ENCODE peak calls at places on chromosomes 3 and 15, in five cellular contexts. O is naive thymus-derived CD4-positive, alpha-beta T cell; G is upper lobe of right lung; U is stomach; Q is upper lobe of left lung. K is an unnamed sample. For H3K27me3, the result is how much of the 10 kb centered on the place peaks cover.

GRCh38 chr15:51969728-51970127 is 1.9 kb downstream of the LEO1 start:
- DNase-seq in O (no peak), G (no peak), U (no peak), Q (no peak), K (no peak)

GRCh38 chr15:80507638-80508316 is 103.6 kb downstream of the ARNT2 start:
- DNase-seq in O (no peak), G (no peak), U (no peak), Q (no peak), K (no peak)

GRCh38 chr15:52417957-52418356 is 110.7 kb downstream of the MYO5A start:
- DNase-seq in O (no peak), G (no peak), U (no peak), Q (no peak), K (no peak)

GRCh38 chr3:81823882-81824395 is 62.5 kb upstream of the GBE1 start:
- DNase-seq in O (no peak), G (no peak), U (no peak), Q (no peak), K (no peak)

GRCh38 chr3:196740476-196741400 is 1.1 kb downstream of the PAK2 start:
- DNase-seq in O (peak), G (peak), U (no peak), Q (no peak), K (no peak)

GRCh38 chr15:101017041-101017754 is 98.0 kb downstream of the LRRK1 start:
- DNase-seq in O (no peak), G (no peak), U (no peak), Q (no peak), K (no peak)

GRCh38 chr3:126184465-126185000 is 4.1 kb upstream of the ALDH1L1 start:
- DNase-seq in O (no peak), G (no peak), U (no peak), Q (no peak), K (no peak)

GRCh38 chr3:175357758-175358157 is 498.6 kb downstream of the NAALADL2 start:
- DNase-seq in O (no peak), G (no peak), U (no peak), Q (no peak), K (no peak)

GRCh38 chr3:162738778-162739177 is 1242.2 kb downstream of the OTOL1 start:
- DNase-seq in O (no peak), G (no peak), U (no peak), Q (no peak), K (no peak)

GRCh38 chr3:42063886-42064285 is 27.3 kb upstream of the TRAK1 start:
- DNase-seq in O (no peak), G (no peak), U (no peak), Q (peak), K (no peak)

GRCh38 chr3:192850501-192850981 is 67.1 kb downstream of the MB21D2 start:
- DNase-seq in O (no peak), G (no peak), U (peak), Q (peak), K (no peak)

GRCh38 chr3:52454235-52454937 is 545 bp upstream of the TNNC1 start:
- DNase-seq in O (no peak), G (peak), U (peak), Q (no peak), K (no peak)

GRCh38 chr15:69782809-69783208 is 314.9 kb downstream of the TLE3 start:
- DNase-seq in O (peak), G (no peak), U (peak), Q (no peak), K (no peak)

GRCh38 chr15:37057831-37058230 is 42.5 kb downstream of the MEIS2 start:
- DNase-seq in O (no peak), G (no peak), U (no peak), Q (no peak), K (no peak)

GRCh38 chr15:97679289-97679688 is 281.2 kb upstream of the ARRDC4 start:
- DNase-seq in O (no peak), G (no peak), U (no peak), Q (no peak), K (no peak)

GRCh38 chr3:128237348-128238099 is 84.2 kb downstream of the EEFSEC start:
- DNase-seq in O (no peak), G (no peak), U (no peak), Q (no peak), K (no peak)

GRCh38 chr3:159711560-159712333 is 276.9 kb upstream of the IL12A start:
- DNase-seq in O (no peak), G (no peak), U (no peak), Q (no peak), K (no peak)

GRCh38 chr15:41564286-41564959 is 5.4 kb downstream of the TYRO3 start:
- DNase-seq in O (no peak), G (no peak), U (no peak), Q (no peak), K (no peak)

GRCh38 chr15:89828324-89829145 is 13.9 kb upstream of the ANPEP start:
- DNase-seq in O (no peak), G (peak), U (peak), Q (no peak), K (no peak)

GRCh38 chr3:38984110-38984509 is 67.6 kb downstream of the SCN11A start:
- DNase-seq in O (no peak), G (no peak), U (no peak), Q (no peak), K (no peak)

GRCh38 chr3:58398669-58399333 is 34.8 kb downstream of the PDHB start:
- DNase-seq in O (no peak), G (no peak), U (no peak), Q (no peak), K (no peak)

GRCh38 chr15:99537344-99537743 is 28.4 kb upstream of the MEF2A start:
- DNase-seq in O (no peak), G (no peak), U (no peak), Q (no peak), K (no peak)

GRCh38 chr3:144028798-144029411 is 57.3 kb downstream of the DIPK2A start:
- DNase-seq in O (no peak), G (no peak), U (no peak), Q (no peak), K (no peak)

GRCh38 chr3:6861989-6862879 is 1.3 kb downstream of the GRM7 start:
- DNase-seq in O (no peak), G (no peak), U (no peak), Q (peak), K (no peak)

GRCh38 chr3:77370413-77370812 is 330.5 kb downstream of the ROBO2 start:
- DNase-seq in O (no peak), G (no peak), U (no peak), Q (no peak), K (no peak)

GRCh38 chr15:31840849-31841476 is 189.4 kb upstream of the CHRNA7 start:
- DNase-seq in O (no peak), G (no peak), U (no peak), Q (no peak), K (no peak)

GRCh38 chr15:81274932-81275341 is 49.0 kb downstream of the STARD5 start:
- DNase-seq in O (peak), G (peak), U (peak), Q (no peak), K (no peak)

GRCh38 chr3:151434151-151434890 is 26.5 kb downstream of the IGSF10 start:
- DNase-seq in O (no peak), G (no peak), U (no peak), Q (no peak), K (no peak)

GRCh38 chr3:117063910-117064309 is 354.3 kb downstream of the TUSC7 start:
- DNase-seq in O (no peak), G (no peak), U (no peak), Q (no peak), K (no peak)

GRCh38 chr3:175965036-175965435 is 1105.9 kb downstream of the NAALADL2 start:
- DNase-seq in O (no peak), G (no peak), U (no peak), Q (no peak), K (no peak)

GRCh38 chr3:123951522-123952447 is 9.2 kb downstream of the CCDC14 start:
- DNase-seq in O (no peak), G (no peak), U (no peak), Q (no peak), K (no peak)

GRCh38 chr3:45571969-45572368 is 22.6 kb upstream of the LIMD1 start:
- DNase-seq in O (no peak), G (no peak), U (no peak), Q (no peak), K (no peak)

GRCh38 chr15:40092416-40093223 is 16.1 kb downstream of the BMF start:
- DNase-seq in O (no peak), G (peak), U (no peak), Q (peak), K (no peak)

GRCh38 chr3:18712713-18713575 is 287.8 kb upstream of the SATB1 start:
- DNase-seq in O (peak), G (no peak), U (no peak), Q (no peak), K (no peak)

DNA sequence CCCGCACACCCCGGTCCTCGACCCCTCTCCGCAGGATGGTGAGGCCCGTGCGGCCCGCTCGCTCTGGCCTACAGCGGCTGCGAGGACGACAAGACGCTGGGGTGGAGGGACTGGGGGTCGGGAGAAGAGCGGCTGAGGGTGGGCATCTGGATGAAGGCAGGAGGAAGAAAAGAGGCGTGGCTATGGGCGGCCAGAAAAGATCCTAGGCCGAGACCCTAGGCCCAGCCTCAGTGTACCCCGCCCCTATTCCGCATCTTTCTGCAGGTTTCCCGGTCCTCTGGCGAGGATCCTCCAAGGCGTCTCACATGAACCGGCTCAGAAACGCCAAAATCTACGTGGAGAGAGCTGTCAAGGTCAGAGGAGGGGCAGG is 280 bp downstream of the TTLL3 start:
- DNase-seq in O (no peak), G (no peak), U (no peak), Q (no peak), K (no peak)
- H3K4me3 ChIP-seq in O (peak), G (peak), U (peak), Q (peak), K (peak)

GRCh38 chr15:73493936-73494335 is 51.0 kb downstream of the REC114 start:
- DNase-seq in O (no peak), G (no peak), U (no peak), Q (no peak), K (no peak)
- H3K27me3 ChIP-seq in O (under half), G (under half), U (under half), Q (under half), K (under half)

GRCh38 chr3:132596816-132597433 is at the start of gene ACKR4:
- DNase-seq in O (no peak), G (no peak), U (no peak), Q (no peak), K (no peak)
- H3K4me3 ChIP-seq in O (no peak), G (peak), U (no peak), Q (peak), K (no peak)

GRCh38 chr3:65888980-65889706 is 149.6 kb downstream of the MAGI1 start:
- DNase-seq in O (no peak), G (no peak), U (no peak), Q (no peak), K (no peak)
- H3K27me3 ChIP-seq in O (under half), G (under half), U (under half), Q (under half), K (under half)

DNA sequence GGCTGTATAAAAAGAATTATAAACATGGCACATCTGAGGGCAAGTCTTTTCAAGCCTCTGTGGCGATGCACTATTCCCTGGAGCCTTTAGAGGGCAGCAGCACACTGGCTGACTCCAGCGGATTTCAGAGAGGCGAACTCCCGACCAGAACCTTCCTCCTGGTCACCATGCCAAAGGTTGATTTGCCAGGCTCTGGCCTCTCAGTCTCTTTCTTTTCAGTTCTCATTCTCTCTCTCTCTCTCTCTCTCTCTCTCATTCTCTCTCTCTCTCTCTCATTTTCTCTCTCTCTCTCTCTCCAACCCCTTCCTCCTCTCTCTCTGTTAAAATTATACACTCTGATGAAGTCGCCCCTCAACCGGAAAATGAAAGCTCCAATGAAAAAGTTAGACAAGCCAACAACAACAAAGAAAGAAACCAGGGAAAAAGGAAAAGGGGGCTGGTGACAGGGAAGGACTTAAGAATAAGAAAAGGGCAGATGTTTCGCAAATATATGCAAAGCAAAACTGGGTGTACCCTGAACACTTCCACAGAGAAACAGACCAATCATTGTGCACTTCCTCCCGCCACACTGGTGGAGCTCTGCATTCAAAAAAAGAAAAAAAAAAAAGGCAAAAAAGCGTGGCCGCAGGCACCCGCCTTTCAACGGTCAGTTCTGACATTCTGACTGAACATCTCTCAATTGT is 90.2 kb downstream of the TIGIT start:
- DNase-seq in O (peak), G (peak), U (peak), Q (no peak), K (no peak)
- H3K4me3 ChIP-seq in O (peak), G (peak), U (peak), Q (peak), K (peak)

DNA sequence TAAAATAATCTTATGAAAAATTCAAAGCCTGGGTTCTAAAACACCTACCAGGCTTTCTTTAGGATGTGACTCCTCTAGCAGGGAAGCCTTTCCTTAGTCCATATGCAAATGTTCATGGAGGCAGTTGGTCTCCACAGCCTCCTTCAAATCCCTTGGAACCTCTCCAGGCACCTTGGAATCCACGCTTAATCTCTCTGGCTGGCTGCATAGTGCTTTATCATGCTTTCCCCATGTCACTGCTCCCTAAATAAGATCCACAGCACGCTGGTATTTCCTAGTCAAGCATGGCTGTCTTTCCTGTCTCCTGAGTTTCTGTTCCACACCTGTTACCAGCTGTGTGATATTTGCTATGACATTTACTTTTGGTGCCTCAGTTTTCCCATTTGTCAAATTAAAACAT is 71.3 kb downstream of the CLSTN2 start:
- DNase-seq in O (no peak), G (no peak), U (no peak), Q (no peak), K (no peak)
- H3K27me3 ChIP-seq in O (under half), G (under half), U (under half), Q (under half), K (under half)

GRCh38 chr3:109316162-109316730 is at the start of gene DPPA2:
- DNase-seq in O (no peak), G (no peak), U (no peak), Q (no peak), K (no peak)
- H3K4me3 ChIP-seq in O (no peak), G (no peak), U (no peak), Q (no peak), K (no peak)

GRCh38 chr15:68433551-68433950 is 1.6 kb upstream of the ITGA11 start:
- DNase-seq in O (no peak), G (no peak), U (no peak), Q (no peak), K (no peak)
- H3K27me3 ChIP-seq in O (under half), G (under half), U (half or more), Q (under half), K (under half)

DNA sequence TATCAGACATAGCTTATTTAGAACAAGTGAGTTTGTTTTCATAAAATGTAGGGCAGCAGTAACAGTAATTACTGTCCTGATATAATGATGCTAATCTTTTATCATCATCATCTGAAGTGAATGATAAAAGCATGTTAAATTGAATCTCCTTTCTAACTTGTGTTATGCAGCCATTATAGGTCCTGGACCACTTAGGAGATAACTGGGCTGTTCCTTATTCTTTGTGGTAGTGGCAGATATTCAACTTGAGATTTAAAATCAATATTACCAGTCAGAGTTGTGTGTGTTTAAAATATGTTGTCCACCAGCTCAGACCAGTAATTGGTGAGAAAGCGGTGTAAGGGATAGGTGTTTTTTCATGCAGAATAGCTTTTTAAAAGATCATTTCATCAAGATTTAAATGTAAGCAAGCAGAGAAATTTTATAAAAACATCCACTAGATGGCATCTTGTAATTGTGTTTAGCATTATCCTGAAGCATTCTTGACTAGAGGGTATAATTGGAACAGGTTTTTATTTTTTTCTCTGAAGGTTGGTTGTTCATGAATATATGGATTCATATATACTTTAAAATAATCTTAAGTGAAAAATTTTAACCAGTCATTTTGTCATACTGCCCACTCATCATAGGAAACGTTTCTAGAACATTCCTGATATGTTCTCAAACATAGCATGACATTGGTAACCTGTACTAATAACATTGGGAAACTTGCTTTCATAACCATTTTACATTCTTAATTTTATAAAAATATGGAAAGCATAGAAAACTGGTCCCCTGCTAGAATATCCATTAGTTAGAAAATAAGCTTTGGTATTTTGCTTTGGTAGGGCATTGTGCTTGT is 153.9 kb downstream of the BBX start:
- DNase-seq in O (peak), G (no peak), U (no peak), Q (no peak), K (no peak)
- H3K4me3 ChIP-seq in O (no peak), G (no peak), U (no peak), Q (no peak), K (no peak)

GRCh38 chr3:190695994-190696393 is 166.5 kb downstream of the GMNC start:
- DNase-seq in O (no peak), G (no peak), U (no peak), Q (no peak), K (no peak)

GRCh38 chr3:190696777-190697501 is 165.6 kb downstream of the GMNC start:
- DNase-seq in O (no peak), G (no peak), U (no peak), Q (no peak), K (no peak)

GRCh38 chr3:190694335-190695001 is 168.0 kb downstream of the GMNC start:
- DNase-seq in O (no peak), G (no peak), U (no peak), Q (no peak), K (no peak)

GRCh38 chr3:190697502-190697830 is 165.0 kb downstream of the GMNC start:
- DNase-seq in O (no peak), G (no peak), U (no peak), Q (no peak), K (no peak)

DNA sequence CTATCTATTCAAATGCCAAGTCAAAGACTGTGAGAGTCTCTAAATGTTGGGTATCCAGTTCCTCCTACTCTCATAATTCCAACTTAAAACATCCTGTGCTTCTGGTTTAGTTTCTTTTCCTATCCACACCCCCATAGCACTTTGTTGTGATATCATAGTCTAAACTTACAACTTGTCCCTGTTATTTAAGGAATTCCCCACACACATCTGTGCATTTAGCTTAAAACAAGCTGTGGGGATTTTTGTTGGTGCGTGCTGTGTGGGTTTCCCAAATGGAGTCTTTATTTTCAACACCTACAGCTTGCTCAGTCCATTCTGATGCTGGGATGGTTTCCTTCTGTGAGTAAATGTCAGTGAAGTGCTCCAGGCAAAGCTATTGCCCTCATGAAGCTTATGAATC is 167.3 kb downstream of the GMNC start:
- DNase-seq in O (no peak), G (no peak), U (no peak), Q (no peak), K (no peak)
- H3K27me3 ChIP-seq in O (under half), G (under half), U (under half), Q (under half), K (under half)

K was measured in esophagus squamous epithelium.